ENCODE peak calls at places on chromosomes 5 and 9, in four cellular contexts. Q, Y, O and A are unnamed samples. For H3K9me3 and H3K4me1, the result is how much of the 10 kb centered on the place peaks cover.

GRCh38 chr9:112496074-112496722 is 9.6 kb downstream of the KIAA1958 start:
- DNase-seq in Q (no peak), Y (no peak), O (no peak), A (no peak)

GRCh38 chr5:175521313-175521833 is 43.0 kb downstream of the SFXN1 start:
- DNase-seq in Q (no peak), Y (no peak), O (no peak), A (no peak)

GRCh38 chr5:58462623-58463230 is 2.8 kb upstream of the PLK2 start:
- DNase-seq in Q (no peak), Y (no peak), O (peak), A (no peak)

GRCh38 chr5:143037708-143038107 is 267.5 kb downstream of the ARHGAP26 start:
- DNase-seq in Q (no peak), Y (no peak), O (no peak), A (no peak)

GRCh38 chr5:173499471-173500212 is 116.8 kb downstream of the BOD1 start:
- DNase-seq in Q (no peak), Y (peak), O (no peak), A (no peak)

GRCh38 chr5:1948111-1948510 is 65.4 kb upstream of the IRX4 start:
- DNase-seq in Q (no peak), Y (no peak), O (no peak), A (no peak)

GRCh38 chr5:52544738-52545137 is 243.0 kb upstream of the ITGA1 start:
- DNase-seq in Q (no peak), Y (no peak), O (no peak), A (no peak)

GRCh38 chr5:66912787-66913186 is 283.8 kb downstream of the CD180 start:
- DNase-seq in Q (no peak), Y (no peak), O (no peak), A (no peak)

GRCh38 chr5:963310-963672 is 45.3 kb upstream of the NKD2 start:
- DNase-seq in Q (no peak), Y (no peak), O (no peak), A (no peak)

GRCh38 chr9:93951655-93952118 is 3.5 kb downstream of the BARX1 start:
- DNase-seq in Q (no peak), Y (no peak), O (peak), A (no peak)

GRCh38 chr9:72396247-72397091 is 31.5 kb upstream of the ZFAND5 start:
- DNase-seq in Q (no peak), Y (no peak), O (no peak), A (no peak)

GRCh38 chr5:133827001-133827400 is 141.4 kb downstream of the C5orf15 start:
- DNase-seq in Q (no peak), Y (no peak), O (no peak), A (no peak)

GRCh38 chr9:37620386-37620785 is 28.0 kb upstream of the TOMM5 start:
- DNase-seq in Q (no peak), Y (no peak), O (no peak), A (no peak)

GRCh38 chr9:82101475-82101874 is 112.9 kb downstream of the SPATA31D1 start:
- DNase-seq in Q (no peak), Y (no peak), O (peak), A (no peak)

GRCh38 chr9:23648651-23649050 is 177.4 kb downstream of the ELAVL2 start:
- DNase-seq in Q (no peak), Y (no peak), O (no peak), A (no peak)

GRCh38 chr5:74542477-74542876 is 98.1 kb downstream of the ENC1 start:
- DNase-seq in Q (no peak), Y (no peak), O (no peak), A (no peak)

GRCh38 chr9:132008871-132009812 is 70.5 kb downstream of the MED27 start:
- DNase-seq in Q (no peak), Y (no peak), O (no peak), A (no peak)

GRCh38 chr9:137307255-137308101 is 5.4 kb upstream of the NRARP start:
- DNase-seq in Q (no peak), Y (peak), O (peak), A (peak)
- H3K4me3 ChIP-seq in Q (no peak), Y (peak), O (no peak), A (no peak)

DNA sequence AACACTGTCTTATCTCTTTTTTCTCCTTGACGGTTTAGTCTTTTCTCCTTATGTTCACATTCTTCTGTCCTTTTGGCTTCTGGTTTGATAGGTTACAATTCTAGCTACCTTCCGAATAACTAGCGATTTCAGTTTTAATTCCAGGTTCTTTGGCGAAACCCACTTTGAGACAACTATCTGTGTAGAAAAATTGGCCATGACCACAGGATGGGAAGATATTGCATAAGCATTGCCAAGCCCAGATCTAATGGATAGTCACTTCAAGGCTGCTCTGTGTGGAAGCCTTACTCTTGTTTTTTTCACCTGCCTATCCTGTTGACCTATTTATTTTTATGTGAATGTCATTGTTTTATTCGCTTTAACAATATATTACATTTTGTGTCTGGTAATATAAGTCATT is 5.2 kb downstream of the ZNF189 start:
- DNase-seq in Q (no peak), Y (no peak), O (no peak), A (no peak)
- H3K9me3 ChIP-seq in Q (under half), Y (under half), O (under half), A (half or more)

GRCh38 chr9:134663753-134664415 is 22.3 kb downstream of the COL5A1 start:
- DNase-seq in Q (no peak), Y (no peak), O (no peak), A (no peak)
- H3K4me1 ChIP-seq in Q (half or more), Y (under half), O (under half), A (under half)

GRCh38 chr5:177470759-177471536 is 2.5 kb downstream of the DBN1 start:
- DNase-seq in Q (no peak), Y (no peak), O (no peak), A (no peak)
- H3K4me3 ChIP-seq in Q (peak), Y (no peak), O (peak), A (peak)

GRCh38 chr5:178984145-178985072 is 10.7 kb downstream of the GRM6 start:
- DNase-seq in Q (no peak), Y (no peak), O (no peak), A (no peak)
- H3K9me3 ChIP-seq in Q (under half), Y (under half), O (under half), A (half or more)

GRCh38 chr5:131386779-131387178 is 122.9 kb downstream of the CDC42SE2 start:
- DNase-seq in Q (no peak), Y (no peak), O (no peak), A (no peak)

GRCh38 chr5:131386124-131386523 is 122.3 kb downstream of the CDC42SE2 start:
- DNase-seq in Q (no peak), Y (no peak), O (no peak), A (no peak)

GRCh38 chr5:131384181-131384580 is 120.3 kb downstream of the CDC42SE2 start:
- DNase-seq in Q (no peak), Y (no peak), O (no peak), A (no peak)

GRCh38 chr5:131382407-131383395 is 118.8 kb downstream of the CDC42SE2 start:
- DNase-seq in Q (no peak), Y (no peak), O (peak), A (no peak)

GRCh38 chr5:131384616-131385214 is 120.9 kb downstream of the CDC42SE2 start:
- DNase-seq in Q (no peak), Y (no peak), O (no peak), A (no peak)
- H3K4me1 ChIP-seq in Q (under half), Y (under half), O (under half), A (under half)

DNA sequence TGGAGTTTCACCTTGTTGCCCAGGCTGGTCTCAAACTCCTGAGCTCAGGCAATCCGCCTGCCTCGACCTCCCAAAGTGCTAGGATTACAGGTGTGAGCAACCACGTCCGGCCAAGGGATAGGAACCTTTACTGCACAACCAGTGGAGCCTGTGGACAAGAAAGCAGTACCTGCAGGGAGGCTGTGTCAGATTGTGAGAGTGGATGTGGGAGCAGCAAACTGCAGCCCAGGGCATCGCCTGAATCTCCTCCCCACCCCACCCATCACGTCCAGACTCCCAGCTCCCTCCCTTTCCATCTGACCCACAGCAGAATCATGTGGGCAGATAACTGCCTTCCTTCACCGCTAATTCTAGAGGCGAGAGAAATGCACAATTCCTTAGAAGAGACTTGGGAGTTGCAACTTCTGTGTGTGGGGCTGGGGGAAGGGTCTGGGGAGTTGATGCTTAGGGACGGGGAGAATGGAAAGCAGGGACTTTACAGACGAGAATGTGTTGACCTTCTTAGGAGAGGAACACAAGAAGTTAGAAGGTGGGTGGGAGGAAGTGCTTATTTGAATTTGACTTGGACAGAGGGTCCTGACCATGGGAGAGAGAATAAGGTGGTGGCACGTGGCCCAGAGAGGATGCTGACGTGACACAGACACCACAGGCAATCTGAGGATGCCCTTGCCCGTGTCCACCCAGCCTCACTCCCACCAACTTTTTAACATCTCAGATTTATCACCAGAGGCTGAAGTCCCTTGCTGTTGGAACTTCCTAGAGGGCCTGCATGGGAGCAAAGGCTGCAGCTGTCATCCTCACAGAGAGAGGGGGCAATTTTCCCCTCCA is 4.5 kb upstream of the LCP2 start:
- DNase-seq in Q (no peak), Y (no peak), O (no peak), A (no peak)
- H3K4me3 ChIP-seq in Q (no peak), Y (no peak), O (no peak), A (no peak)

DNA sequence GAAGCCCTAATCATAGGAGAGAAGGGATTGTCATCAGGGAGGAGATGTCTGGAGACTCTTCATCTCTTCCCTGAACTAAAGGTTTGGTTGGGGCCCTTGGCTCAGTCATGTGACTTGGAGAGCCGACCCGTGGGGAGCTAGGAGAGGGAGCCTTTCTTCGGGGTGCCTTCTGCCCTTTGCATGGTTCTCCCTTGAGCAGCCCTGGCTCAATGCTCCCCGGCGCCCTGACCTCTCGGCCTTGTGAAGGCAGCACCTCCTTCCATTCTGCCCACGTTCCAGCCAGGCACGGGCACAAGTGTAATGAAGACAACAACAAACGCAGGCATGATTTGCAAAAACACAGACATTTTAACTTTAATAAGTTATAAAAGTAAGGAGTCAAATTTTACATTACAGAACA is 50.4 kb downstream of the ZNF354C start:
- DNase-seq in Q (no peak), Y (no peak), O (no peak), A (no peak)
- H3K9me3 ChIP-seq in Q (half or more), Y (under half), O (under half), A (half or more)